ENCODE peak calls at places on chromosomes 2 and 18, in four cellular contexts. N is stomach, X is tibial artery, U is lower lobe of right lung. H is an unnamed sample.

GRCh38 chr2:239178484-239178883 is 222.3 kb downstream of the HDAC4 start:
- DNase-seq in N (no peak), X (peak; percentile 5), U (no peak), H (no peak)

GRCh38 chr18:58056159-58056558 is 12.1 kb downstream of the NEDD4L start:
- DNase-seq in N (no peak), X (no peak), U (no peak), H (no peak)

GRCh38 chr2:116467243-116467642 is 1347.2 kb upstream of the DDX18 start:
- DNase-seq in N (no peak), X (no peak), U (no peak), H (no peak)

GRCh38 chr2:216555274-216555673 is 56.6 kb downstream of the RPL37A start:
- DNase-seq in N (peak; percentile 81), X (peak; percentile 85), U (peak; percentile 78), H (peak; percentile 81)

GRCh38 chr2:48755473-48755872 is at the start of gene LHCGR:
- DNase-seq in N (no peak), X (no peak), U (peak; percentile 49), H (peak; percentile 87)

GRCh38 chr2:96145028-96145939 is at the start of gene DUSP2:
- DNase-seq in N (peak; percentile 82), X (peak; percentile 71), U (peak; percentile 88), H (peak; percentile 96)

GRCh38 chr2:55732854-55733253 is 39.2 kb upstream of the PNPT1 start:
- DNase-seq in N (no peak), X (no peak), U (no peak), H (no peak)

GRCh38 chr2:240556553-240557100 is 1.2 kb downstream of the ANKMY1 start:
- DNase-seq in N (peak; percentile 53), X (no peak), U (peak; percentile 63), H (peak; percentile 36)

GRCh38 chr2:47089083-47089464 is 66.0 kb downstream of the STPG4 start:
- DNase-seq in N (no peak), X (no peak), U (no peak), H (no peak)

GRCh38 chr2:40395169-40396023 is 56.5 kb downstream of the SLC8A1 start:
- DNase-seq in N (no peak), X (no peak), U (no peak), H (no peak)

GRCh38 chr2:168424112-168424951 is 31.7 kb upstream of the CERS6 start:
- DNase-seq in N (no peak), X (no peak), U (no peak), H (no peak)

GRCh38 chr2:96552284-96553175 is 16.0 kb downstream of the ARID5A start:
- DNase-seq in N (no peak), X (no peak), U (no peak), H (no peak)

GRCh38 chr2:236717719-236718118 is 148.1 kb downstream of the ACKR3 start:
- DNase-seq in N (no peak), X (no peak), U (no peak), H (no peak)

GRCh38 chr2:56207760-56208159 is 24.0 kb downstream of the CCDC85A start:
- DNase-seq in N (no peak), X (no peak), U (no peak), H (no peak)

GRCh38 chr2:37872192-37872545 is 52.9 kb upstream of the RMDN2 start:
- DNase-seq in N (no peak), X (no peak), U (no peak), H (no peak)

GRCh38 chr18:45780568-45780967 is 44.9 kb upstream of the SIGLEC15 start:
- DNase-seq in N (no peak), X (no peak), U (no peak), H (no peak)

GRCh38 chr2:158671381-158672245 is 123.5 kb upstream of the DAPL1 start:
- DNase-seq in N (no peak), X (no peak), U (no peak), H (no peak)

GRCh38 chr2:69436594-69436936 is 670 bp downstream of the NFU1 start:
- DNase-seq in N (no peak), X (no peak), U (no peak), H (no peak)

GRCh38 chr2:144379891-144380311 is 140.0 kb downstream of the ZEB2 start:
- DNase-seq in N (no peak), X (peak; percentile 27), U (peak; percentile 49), H (no peak)

GRCh38 chr2:99430614-99431258 is 59.1 kb downstream of the REV1 start:
- DNase-seq in N (no peak), X (no peak), U (no peak), H (no peak)

GRCh38 chr2:231512222-231512621 is 18.0 kb downstream of the NMUR1 start:
- DNase-seq in N (no peak), X (no peak), U (no peak), H (no peak)

GRCh38 chr2:143300531-143300930 is 171.3 kb downstream of the ARHGAP15 start:
- DNase-seq in N (no peak), X (no peak), U (no peak), H (no peak)

DNA sequence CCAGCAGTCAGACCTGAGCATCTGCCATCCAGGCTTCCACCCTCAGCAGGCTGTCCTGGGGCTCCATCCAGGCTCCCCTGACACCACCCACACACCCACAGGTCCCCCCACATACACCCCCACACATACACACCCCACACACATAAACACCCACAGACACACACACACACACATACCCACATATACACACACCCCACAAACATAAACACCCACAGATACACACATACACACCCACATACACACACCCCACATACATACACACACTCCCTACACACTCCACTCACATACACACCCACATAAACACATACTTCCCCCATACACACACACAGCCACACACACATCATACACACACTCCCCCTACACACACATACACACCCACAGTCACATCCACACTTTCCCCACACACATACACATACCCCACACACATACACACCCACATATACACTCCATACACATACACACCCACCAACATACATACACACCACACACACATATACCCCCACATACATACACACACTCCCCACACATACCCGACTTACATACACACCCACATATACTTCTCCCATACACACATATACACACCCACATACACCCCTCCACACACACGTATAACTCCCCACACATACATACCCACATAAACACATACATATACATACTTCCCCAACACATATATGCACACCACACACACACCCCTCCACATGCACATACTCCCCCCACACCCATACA is 183.3 kb upstream of the ETAA1 start:
- DNase-seq in N (no peak), X (no peak), U (no peak), H (no peak)
- H3K9me3 ChIP-seq in N (no peaks in the 10 kb centered on the region), X (no peaks in the 10 kb centered on the region), U (no peaks in the 10 kb centered on the region), H (no peaks in the 10 kb centered on the region)

GRCh38 chr2:30236591-30237245 is 5.4 kb downstream of the LBH start:
- DNase-seq in N (peak; percentile 20), X (no peak), U (no peak), H (no peak)

GRCh38 chr2:30237346-30238142 is 6.2 kb downstream of the LBH start:
- DNase-seq in N (no peak), X (no peak), U (no peak), H (no peak)

GRCh38 chr2:30240162-30240696 is 8.9 kb downstream of the LBH start:
- DNase-seq in N (no peak), X (no peak), U (no peak), H (no peak)

GRCh38 chr2:30238143-30238800 is 6.9 kb downstream of the LBH start:
- DNase-seq in N (no peak), X (no peak), U (no peak), H (no peak)

GRCh38 chr2:30239308-30240161 is 8.2 kb downstream of the LBH start:
- DNase-seq in N (peak; percentile 69), X (peak; percentile 89), U (peak; percentile 72), H (peak; percentile 69)
- H3K4me3 ChIP-seq in N (no peak overlapping the region), X (no peak overlapping the region), U (peak overlapping the region; percentile 82), H (no peak overlapping the region)

GRCh38 chr2:102337012-102337411 is 18.6 kb upstream of the IL18R1 start:
- DNase-seq in N (no peak), X (no peak), U (no peak), H (no peak)

GRCh38 chr2:102335871-102336366 is 19.7 kb upstream of the IL18R1 start:
- DNase-seq in N (no peak), X (no peak), U (no peak), H (no peak)

GRCh38 chr2:102336502-102336945 is 19.1 kb upstream of the IL18R1 start:
- DNase-seq in N (no peak), X (no peak), U (no peak), H (no peak)

GRCh38 chr2:102340778-102341177 is 14.8 kb upstream of the IL18R1 start:
- DNase-seq in N (no peak), X (no peak), U (no peak), H (no peak)

DNA sequence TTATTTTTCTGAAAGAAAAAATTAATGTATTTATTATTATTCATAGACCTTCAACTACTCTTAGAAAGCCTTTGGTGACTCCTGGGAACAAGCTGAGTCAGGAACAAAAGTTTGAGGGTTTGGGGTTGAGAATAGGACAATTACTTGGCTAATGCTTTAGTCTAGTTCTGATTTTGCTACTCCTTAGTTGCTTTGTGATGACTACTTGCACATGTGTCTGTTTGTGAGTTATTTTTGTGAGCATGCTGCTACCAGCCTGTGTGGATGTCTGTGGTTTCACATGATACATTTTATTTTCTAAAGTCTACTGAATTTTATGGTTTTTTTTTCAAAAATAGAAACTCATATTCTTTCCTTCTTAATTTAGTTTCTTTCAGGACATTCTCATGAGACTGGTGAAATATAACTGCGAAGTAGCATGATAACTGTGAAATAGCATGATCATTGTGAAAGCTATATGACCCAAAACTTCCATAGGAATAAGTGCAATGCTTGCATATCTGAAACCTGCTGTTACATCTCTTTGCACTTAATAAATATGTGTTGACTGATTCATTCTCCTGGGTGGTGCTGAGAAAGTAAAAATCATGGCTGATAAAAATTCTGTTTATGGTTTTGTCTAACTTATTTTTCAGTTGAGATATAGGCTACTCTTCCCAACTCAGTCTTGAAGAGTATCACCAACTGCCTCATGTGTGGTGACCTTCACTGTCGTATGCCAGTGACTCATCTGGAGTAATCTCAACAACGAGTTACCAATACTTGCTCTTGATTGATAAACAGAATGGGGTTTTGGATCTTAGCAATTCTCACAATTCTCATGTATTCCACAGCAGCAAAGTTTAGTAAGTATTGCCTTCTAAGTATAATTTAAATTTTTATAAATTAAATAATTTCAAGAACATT is 17.9 kb upstream of the IL18R1 start:
- DNase-seq in N (no peak), X (no peak), U (no peak), H (no peak)
- H3K9me3 ChIP-seq in N (no peaks in the 10 kb centered on the region), X (no peaks in the 10 kb centered on the region), U (no peaks in the 10 kb centered on the region), H (no peaks in the 10 kb centered on the region)

GRCh38 chr2:106065268-106065982 is 128.7 kb downstream of the UXS1 start:
- DNase-seq in N (no peak), X (no peak), U (no peak), H (peak; percentile 89)
- H3K4me3 ChIP-seq in N (peak overlapping the region; percentile 56), X (peak overlapping the region; percentile 81), U (peak overlapping the region; percentile 52), H (peak overlapping the region; percentile 47)

H was measured in upper lobe of left lung.